ENCODE peak calls at places on chromosomes 7 and 10, in six cellular contexts. H is AG04449, S is neural progenitor cell, R is brain microvascular endothelial cell, K is GM23248, N is kidney epithelial cell. D is an unnamed sample.

GRCh38 chr7:5488286-5488878 is 64.7 kb upstream of the TNRC18 start:
- DNase-seq in R (no peak), H (no peak), K (no peak), N (no peak), S (no peak), D (no peak)

GRCh38 chr10:70747192-70747965 is 37.8 kb downstream of the TBATA start:
- DNase-seq in S (no peak), R (no peak), N (no peak), H (no peak), K (no peak), D (no peak)

GRCh38 chr7:123432601-123433000 is 101.8 kb downstream of the IQUB start:
- DNase-seq in S (no peak), N (no peak), K (no peak), R (no peak), H (no peak), D (no peak)

GRCh38 chr7:46744957-46745699 is 824.1 kb upstream of the IGFBP3 start:
- DNase-seq in K (peak), N (no peak), H (no peak), R (no peak), S (no peak), D (no peak)

GRCh38 chr10:129877773-129878371 is 86.2 kb downstream of the EBF3 start:
- DNase-seq in R (no peak), K (peak), S (peak), N (no peak), H (no peak), D (no peak)

GRCh38 chr7:101216001-101216859 is 1.2 kb downstream of the PLOD3 start:
- DNase-seq in H (no peak), K (peak), R (peak), N (no peak), S (no peak), D (no peak)

GRCh38 chr10:36542493-36542892 is 582.9 kb upstream of the ANKRD30A start:
- DNase-seq in H (no peak), S (no peak), R (no peak), K (peak), N (no peak), D (no peak)

GRCh38 chr7:6382797-6383196 is 65.0 kb downstream of the DAGLB start:
- DNase-seq in H (no peak), R (no peak), S (no peak), K (peak), N (no peak), D (no peak)

GRCh38 chr10:45008524-45009161 is 7.9 kb downstream of the ZNF22 start:
- DNase-seq in S (peak), H (peak), K (peak), R (peak), N (peak), D (peak)

GRCh38 chr10:70693619-70694286 is 21.4 kb downstream of the ADAMTS14 start:
- DNase-seq in S (no peak), K (peak), H (peak), R (no peak), N (no peak), D (no peak)

DNA sequence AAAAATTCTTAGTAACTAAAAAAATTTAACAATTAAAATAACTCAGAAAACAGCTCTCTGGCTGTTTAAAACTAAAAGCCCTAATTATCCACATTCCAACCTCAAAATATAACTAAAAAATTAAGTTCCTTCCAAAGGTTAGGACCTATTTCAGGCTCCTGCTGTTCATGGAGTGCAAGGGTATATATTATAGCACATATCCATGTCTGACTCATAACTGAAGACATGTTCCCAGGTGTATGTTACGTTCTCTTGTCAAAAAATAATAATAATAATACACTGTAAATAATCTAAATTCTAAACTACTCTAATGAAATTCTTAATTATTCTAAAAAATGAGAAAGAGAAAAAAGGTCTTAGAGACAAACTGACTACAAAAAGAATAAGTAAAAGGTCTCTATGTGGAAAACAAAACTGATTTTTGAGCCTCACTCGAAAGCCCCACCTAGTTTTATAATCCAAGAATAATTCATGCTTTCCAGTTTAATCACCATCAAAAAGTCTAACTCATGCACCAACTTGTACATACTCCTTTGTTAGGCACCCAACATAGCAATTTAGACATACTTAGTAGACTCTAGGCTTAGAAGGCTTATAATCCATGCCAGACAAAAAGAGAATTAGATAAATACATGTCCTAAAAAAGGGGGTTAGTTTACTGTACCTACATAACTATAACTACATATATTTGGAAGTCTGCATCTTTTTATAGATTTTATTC is 171.4 kb downstream of the KMT2E start:
- DNase-seq in K (peak), R (no peak), S (no peak), H (no peak), N (no peak), D (no peak)
- H3K4me3 ChIP-seq in K (no peak), R (no peak), S (no peak), H (no peak), N (no peak), D (no peak)

GRCh38 chr7:42494199-42494710 is 257.2 kb upstream of the GLI3 start:
- DNase-seq in H (no peak), N (no peak), S (no peak), R (no peak), K (no peak), D (no peak)

GRCh38 chr7:42495251-42495650 is 258.2 kb upstream of the GLI3 start:
- DNase-seq in N (no peak), R (no peak), K (peak), S (no peak), H (no peak), D (no peak)

GRCh38 chr7:42494722-42495121 is 257.7 kb upstream of the GLI3 start:
- DNase-seq in R (peak), N (no peak), S (no peak), H (no peak), K (peak), D (no peak)

GRCh38 chr7:42492895-42493294 is 255.9 kb upstream of the GLI3 start:
- DNase-seq in H (no peak), S (no peak), K (peak), N (no peak), R (no peak), D (no peak)

GRCh38 chr7:42493436-42494198 is 256.6 kb upstream of the GLI3 start:
- DNase-seq in K (peak), H (peak), S (peak), N (peak), R (peak), D (peak)
- H3K4me3 ChIP-seq in K (peak), H (peak), S (peak), N (peak), R (peak), D (peak)

DNA sequence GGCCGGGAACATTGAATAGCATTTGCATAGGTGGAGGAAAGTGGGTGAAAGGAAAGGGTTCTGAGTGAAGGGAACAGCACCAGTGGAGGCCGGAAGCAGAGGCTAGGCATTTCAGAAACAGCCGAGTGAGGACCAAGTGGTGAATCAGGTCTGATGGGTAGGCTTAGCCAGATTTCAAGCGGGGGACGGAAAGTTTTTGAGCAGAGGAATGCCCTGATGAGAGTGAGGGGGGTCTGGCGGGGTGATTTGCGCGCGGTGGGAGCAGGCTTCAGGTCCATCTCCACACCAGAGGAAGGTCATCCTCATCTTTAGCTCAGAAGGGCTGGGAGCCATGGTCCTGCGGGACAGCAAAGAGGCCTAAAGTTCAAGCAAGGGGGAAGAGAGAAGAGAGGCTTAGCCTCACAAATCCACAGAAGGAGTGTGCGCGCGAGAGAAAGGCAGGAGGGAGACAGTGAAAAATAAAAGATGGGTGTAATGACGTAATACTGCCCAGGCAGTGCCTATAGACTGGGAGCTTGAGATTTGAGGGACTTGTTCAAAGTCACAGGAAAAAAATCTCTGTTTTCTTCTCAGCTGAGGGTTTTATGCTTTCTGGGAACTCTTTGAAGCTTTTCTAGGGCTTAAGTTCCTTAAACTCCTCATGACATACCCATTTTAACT is 1.0 kb upstream of the DENND2A start:
- DNase-seq in S (peak), R (no peak), K (no peak), H (no peak), N (no peak), D (no peak)
- H3K4me3 ChIP-seq in S (peak), R (peak), K (no peak), H (peak), N (peak), D (peak)

GRCh38 chr7:15685358-15686181 is 913 bp downstream of the MEOX2 start:
- DNase-seq in H (peak), R (no peak), S (peak), N (no peak), K (peak), D (peak)

GRCh38 chr7:15686209-15686956 is at the start of gene MEOX2:
- DNase-seq in K (peak), S (peak), N (no peak), R (peak), H (no peak), D (no peak)

GRCh38 chr7:15684036-15684815 is 2.3 kb downstream of the MEOX2 start:
- DNase-seq in S (no peak), N (no peak), R (no peak), H (no peak), K (peak), D (no peak)

GRCh38 chr7:15682751-15683150 is 3.7 kb downstream of the MEOX2 start:
- DNase-seq in S (no peak), N (no peak), R (no peak), H (no peak), K (no peak), D (no peak)

GRCh38 chr7:15684834-15685233 is 1.6 kb downstream of the MEOX2 start:
- DNase-seq in R (no peak), N (no peak), H (no peak), S (peak), K (peak), D (no peak)
- H3K4me3 ChIP-seq in R (no peak), N (no peak), H (no peak), S (peak), K (no peak), D (no peak)

GRCh38 chr7:433558-433957 is 86.1 kb downstream of the PDGFA start:
- DNase-seq in K (no peak), N (no peak), H (no peak), R (no peak), S (no peak), D (no peak)

GRCh38 chr7:431658-432111 is 88.0 kb downstream of the PDGFA start:
- DNase-seq in R (no peak), S (no peak), K (no peak), H (no peak), N (no peak), D (no peak)

GRCh38 chr7:432933-433332 is 86.7 kb downstream of the PDGFA start:
- DNase-seq in H (no peak), R (no peak), K (no peak), S (no peak), N (no peak), D (no peak)

GRCh38 chr7:431041-431440 is 88.6 kb downstream of the PDGFA start:
- DNase-seq in K (no peak), N (no peak), H (no peak), R (no peak), S (no peak), D (no peak)

GRCh38 chr7:432256-432655 is 87.4 kb downstream of the PDGFA start:
- DNase-seq in S (no peak), R (no peak), H (no peak), N (no peak), K (no peak), D (no peak)
- H3K4me3 ChIP-seq in S (no peak), R (no peak), H (no peak), N (no peak), K (no peak), D (no peak)

GRCh38 chr10:116099031-116099430 is 174.0 kb downstream of the GFRA1 start:
- DNase-seq in K (peak), H (no peak), N (peak), S (no peak), R (no peak), D (peak)

GRCh38 chr10:116097239-116097751 is 175.7 kb downstream of the GFRA1 start:
- DNase-seq in N (no peak), R (no peak), K (no peak), H (no peak), S (peak), D (no peak)

GRCh38 chr10:116096501-116096900 is 176.5 kb downstream of the GFRA1 start:
- DNase-seq in S (no peak), N (no peak), K (no peak), H (no peak), R (no peak), D (no peak)

GRCh38 chr10:116101616-116102015 is 171.4 kb downstream of the GFRA1 start:
- DNase-seq in K (peak), H (no peak), S (no peak), R (no peak), N (no peak), D (no peak)

DNA sequence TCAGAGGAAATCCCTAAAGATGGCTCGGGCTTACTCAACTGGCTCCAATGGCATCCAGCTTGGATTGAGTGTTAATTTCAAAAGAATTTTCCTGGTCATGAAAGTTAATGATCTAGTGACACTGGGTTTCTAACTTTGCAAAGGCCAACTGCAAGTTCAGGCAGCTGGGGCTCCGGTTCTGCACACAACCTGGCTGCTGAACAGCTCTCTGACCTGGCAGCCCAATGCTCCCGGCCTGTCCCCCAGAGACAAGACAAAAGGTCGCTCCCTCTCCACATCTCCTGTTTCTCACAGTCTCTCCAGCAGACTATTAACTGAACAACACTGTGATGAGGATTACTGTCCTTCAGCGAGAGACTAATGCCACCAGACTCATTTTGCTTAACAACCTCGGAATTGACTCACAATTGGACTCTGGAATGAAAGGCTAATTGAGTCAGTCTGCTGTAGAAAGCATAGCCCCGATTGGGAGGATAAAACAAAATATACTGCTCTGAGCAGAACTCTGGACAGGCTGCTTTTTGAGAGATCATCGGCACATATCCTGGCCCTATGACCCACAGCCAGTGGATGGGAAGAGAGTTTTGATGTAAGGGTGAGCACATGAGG is 174.5 kb downstream of the GFRA1 start:
- DNase-seq in N (peak), K (peak), S (peak), H (no peak), R (no peak), D (peak)
- H3K4me3 ChIP-seq in N (no peak), K (no peak), S (no peak), H (no peak), R (no peak), D (no peak)

GRCh38 chr7:22730921-22731654 is 4.1 kb downstream of the IL6 start:
- DNase-seq in R (peak), K (peak), N (peak), H (no peak), S (no peak), D (peak)
- H3K4me3 ChIP-seq in R (peak), K (peak), N (no peak), H (no peak), S (no peak), D (peak)

GRCh38 chr10:82267014-82267413 is 392.0 kb downstream of the NRG3 start:
- DNase-seq in R (no peak), K (no peak), H (no peak), N (no peak), S (no peak), D (no peak)
- H3K4me3 ChIP-seq in R (no peak), K (no peak), H (no peak), N (no peak), S (no peak), D (no peak)